ENCODE peak calls at places on chromosome 22, in six cellular contexts. X is hepatocyte; H is CD4-positive, alpha-beta T cell; F is suprapubic skin; C is IMR-90; R is neural progenitor cell. J is an unnamed sample.

GRCh38 chr22:48333323-48333763 is 1494.3 kb downstream of the BRD1 start:
- DNase-seq in X (no peak), H (no peak), F (no peak), C (no peak), R (no peak), J (no peak)

GRCh38 chr22:29811377-29811776 is 26.7 kb downstream of the ASCC2 start:
- DNase-seq in X (no peak), H (no peak), F (no peak), C (no peak), R (no peak), J (peak; percentile 7)

GRCh38 chr22:30015229-30015797 is 65.0 kb upstream of the HORMAD2 start:
- DNase-seq in X (no peak), H (no peak), F (no peak), C (peak; percentile 60), R (no peak), J (no peak)

GRCh38 chr22:44531487-44531886 is 33.5 kb upstream of the RTL6 start:
- DNase-seq in X (no peak), H (no peak), F (no peak), C (no peak), R (no peak), J (no peak)

GRCh38 chr22:17369553-17370035 is 334 bp downstream of the CECR2 start:
- DNase-seq in X (peak; percentile 75), H (no peak), F (peak; percentile 60), C (no peak), R (peak; percentile 88), J (no peak)

GRCh38 chr22:17633217-17633997 is 4.9 kb upstream of the ATP6V1E1 start:
- DNase-seq in X (peak; percentile 81), H (no peak), F (no peak), C (peak; percentile 92), R (no peak), J (no peak)

GRCh38 chr22:17903564-17904295 is 120.6 kb downstream of the MICAL3 start:
- DNase-seq in X (no peak), H (no peak), F (no peak), C (no peak), R (peak; percentile 92), J (peak; percentile 68)

GRCh38 chr22:43345761-43346261 is 2.6 kb upstream of the SCUBE1 start:
- DNase-seq in X (no peak), H (no peak), F (no peak), C (no peak), R (no peak), J (no peak)

GRCh38 chr22:21094911-21095772 is 49.4 kb downstream of the LRRC74B start:
- DNase-seq in X (no peak), H (no peak), F (peak; percentile 13), C (no peak), R (no peak), J (no peak)

GRCh38 chr22:44404341-44405020 is 91.7 kb upstream of the SHISAL1 start:
- DNase-seq in X (no peak), H (no peak), F (no peak), C (no peak), R (no peak), J (no peak)

GRCh38 chr22:26907366-26907765 is 250.0 kb downstream of the MIAT start:
- DNase-seq in X (no peak), H (no peak), F (no peak), C (no peak), R (no peak), J (no peak)

GRCh38 chr22:30763815-30764686 is 69.4 kb downstream of the OSBP2 start:
- DNase-seq in X (peak; percentile 88), H (peak; percentile 8), F (no peak), C (peak; percentile 86), R (peak; percentile 88), J (peak; percentile 76)

GRCh38 chr22:27560781-27561180 is 240.8 kb downstream of the MN1 start:
- DNase-seq in X (no peak), H (no peak), F (no peak), C (no peak), R (no peak), J (no peak)

GRCh38 chr22:44288951-44289350 is 23.8 kb downstream of the SHISAL1 start:
- DNase-seq in X (no peak), H (no peak), F (no peak), C (no peak), R (no peak), J (no peak)

GRCh38 chr22:50289942-50290630 is 17.4 kb downstream of the PLXNB2 start:
- DNase-seq in X (no peak), H (no peak), F (no peak), C (no peak), R (no peak), J (no peak)

GRCh38 chr22:35604671-35605457 is 12.3 kb downstream of the MB start:
- DNase-seq in X (peak; percentile 44), H (no peak), F (no peak), C (no peak), R (no peak), J (peak; percentile 40)

GRCh38 chr22:49090853-49091135 is 736.9 kb downstream of the BRD1 start:
- DNase-seq in X (no peak), H (no peak), F (no peak), C (no peak), R (no peak), J (no peak)

GRCh38 chr22:28620244-28620922 is 59.3 kb downstream of the TTC28 start:
- DNase-seq in X (no peak), H (no peak), F (no peak), C (no peak), R (no peak), J (peak; percentile 11)

GRCh38 chr22:44597616-44598015 is 99.6 kb upstream of the RTL6 start:
- DNase-seq in X (peak; percentile 66), H (no peak), F (no peak), C (peak; percentile 29), R (peak; percentile 62), J (no peak)

GRCh38 chr22:48869161-48869560 is 958.5 kb downstream of the BRD1 start:
- DNase-seq in X (no peak), H (no peak), F (peak; percentile 54), C (no peak), R (no peak), J (no peak)

GRCh38 chr22:17969732-17970131 is 54.6 kb downstream of the MICAL3 start:
- DNase-seq in X (peak; percentile 65), H (no peak), F (no peak), C (peak; percentile 99), R (no peak), J (no peak)

GRCh38 chr22:22113701-22114100 is 130.9 kb upstream of the VPREB1 start:
- DNase-seq in X (no peak), H (no peak), F (no peak), C (no peak), R (no peak), J (no peak)

GRCh38 chr22:22111267-22111751 is 128.7 kb upstream of the TOP3B start:
- DNase-seq in X (peak; percentile 49), H (no peak), F (no peak), C (peak; percentile 95), R (no peak), J (no peak)

GRCh38 chr22:22110548-22111266 is 128.1 kb upstream of the TOP3B start:
- DNase-seq in X (peak; percentile 61), H (no peak), F (no peak), C (peak; percentile 78), R (peak; percentile 62), J (peak; percentile 4)

GRCh38 chr22:22112533-22113294 is 130.1 kb upstream of the TOP3B start:
- DNase-seq in X (no peak), H (no peak), F (no peak), C (no peak), R (no peak), J (no peak)

DNA sequence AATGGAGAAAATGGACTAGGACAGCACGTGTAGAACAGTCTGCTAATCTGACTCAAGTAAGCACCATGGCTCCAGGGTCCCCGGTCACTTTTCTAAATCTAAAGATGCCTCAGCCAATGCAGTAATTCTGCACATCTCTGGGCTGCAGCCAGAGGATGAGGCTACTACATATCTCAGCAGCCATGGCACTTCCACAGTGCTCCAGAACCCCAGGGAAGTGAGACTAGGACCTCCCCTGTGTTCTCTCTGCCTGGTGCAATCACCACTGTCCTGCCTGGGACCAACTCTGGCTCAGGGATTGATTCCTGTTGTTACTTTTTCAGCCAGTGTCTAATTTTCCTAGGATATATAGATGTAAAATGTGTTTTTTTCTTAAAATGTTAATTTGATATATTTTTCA is 129.4 kb upstream of the TOP3B start:
- DNase-seq in X (no peak), H (no peak), F (no peak), C (no peak), R (no peak), J (no peak)
- H3K27me3 ChIP-seq in X (no peaks in the 10 kb centered on the region), H (no peaks in the 10 kb centered on the region), F (no peaks in the 10 kb centered on the region), C (no peaks in the 10 kb centered on the region), R (peaks cover 72% of the 10 kb centered on the region), J (no peaks in the 10 kb centered on the region)

DNA sequence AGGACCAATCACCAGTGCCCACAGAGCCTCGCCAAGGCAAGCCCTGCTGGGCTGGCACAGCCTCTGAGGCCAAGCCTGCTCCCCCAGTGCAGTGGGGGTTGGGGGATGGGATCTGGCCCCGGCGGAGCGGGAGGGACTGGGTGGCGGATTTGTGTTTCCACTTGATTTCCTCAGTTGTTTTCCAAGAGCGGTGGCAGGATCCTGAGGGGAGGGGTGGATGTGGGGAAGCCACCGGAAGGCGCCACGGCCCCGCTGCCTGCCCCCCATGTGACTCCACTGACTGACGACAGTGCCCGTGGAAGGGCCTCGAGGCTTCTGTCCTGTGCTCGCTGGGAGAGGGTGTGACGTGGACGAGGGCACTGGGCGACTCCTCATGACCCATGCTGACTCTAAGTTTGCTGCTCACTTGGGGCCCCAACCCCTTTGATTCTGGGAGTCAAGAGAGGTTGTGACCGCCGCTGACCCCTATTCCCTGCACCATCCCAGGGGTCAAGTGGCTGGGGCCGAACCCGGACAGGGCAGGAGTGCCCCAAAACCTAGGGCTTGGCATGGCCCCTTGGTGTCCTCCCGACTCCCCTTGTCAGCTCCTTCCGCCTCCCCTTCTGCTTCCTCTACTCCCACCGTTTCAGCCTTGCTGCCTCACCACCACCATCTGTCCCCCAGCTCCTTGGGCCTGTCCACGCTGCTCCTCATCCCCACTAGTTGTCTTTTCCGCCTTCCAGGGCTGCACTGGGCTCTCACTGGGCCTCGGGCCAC is 23.5 kb upstream of the PICK1 start:
- DNase-seq in X (no peak), H (no peak), F (no peak), C (no peak), R (peak; percentile 66), J (no peak)
- H3K27ac ChIP-seq in X (no peak overlapping the region), H (no peak overlapping the region), F (peak overlapping the region; percentile 55), C (peak overlapping the region; percentile 56), R (no peak overlapping the region), J (peak overlapping the region; percentile 41)

GRCh38 chr22:40991298-40991697 is 40.1 kb downstream of the RBX1 start:
- DNase-seq in X (no peak), H (no peak), F (no peak), C (no peak), R (no peak), J (no peak)
- H3K27me3 ChIP-seq in X (no peaks in the 10 kb centered on the region), H (no peaks in the 10 kb centered on the region), F (peaks cover 12% of the 10 kb centered on the region), C (peaks cover 26% of the 10 kb centered on the region), R (no peaks in the 10 kb centered on the region), J (peaks cover 6% of the 10 kb centered on the region)

GRCh38 chr22:46451741-46452140 is 85.7 kb downstream of the CELSR1 start:
- DNase-seq in X (no peak), H (no peak), F (no peak), C (no peak), R (no peak), J (no peak)

GRCh38 chr22:46452195-46453005 is 85.0 kb downstream of the CELSR1 start:
- DNase-seq in X (no peak), H (no peak), F (no peak), C (no peak), R (no peak), J (no peak)

GRCh38 chr22:46454233-46454909 is 83.0 kb downstream of the CELSR1 start:
- DNase-seq in X (no peak), H (no peak), F (no peak), C (no peak), R (no peak), J (no peak)

GRCh38 chr22:46453829-46454220 is 83.6 kb downstream of the CELSR1 start:
- DNase-seq in X (no peak), H (no peak), F (no peak), C (no peak), R (no peak), J (no peak)

GRCh38 chr22:46453006-46453828 is 84.2 kb downstream of the CELSR1 start:
- DNase-seq in X (no peak), H (no peak), F (no peak), C (no peak), R (no peak), J (no peak)
- H3K27ac ChIP-seq in X (no peak overlapping the region), H (no peak overlapping the region), F (peak overlapping the region; percentile 31), C (no peak overlapping the region), R (no peak overlapping the region), J (no peak overlapping the region)